ENCODE peak calls at places on chromosomes 2 and 18, in six cellular contexts. A, I, Q, P, H and T are unnamed samples.

GRCh38 chr2:163011035-163011434 is 172.5 kb upstream of the KCNH7 start:
- DNase-seq in A (no peak), I (no peak), Q (no peak), P (no peak), H (no peak), T (no peak)

GRCh38 chr2:220198911-220199310 is 571.5 kb downstream of the SLC4A3 start:
- DNase-seq in A (no peak), I (no peak), Q (no peak), P (peak; percentile 83), H (no peak), T (no peak)

GRCh38 chr2:240642806-240643092 is 17.5 kb downstream of the GPR35 start:
- DNase-seq in A (no peak), I (no peak), Q (no peak), P (no peak), H (no peak), T (no peak)

GRCh38 chr18:62672600-62672999 is 42.7 kb upstream of the PHLPP1 start:
- DNase-seq in A (no peak), I (no peak), Q (no peak), P (peak; percentile 39), H (no peak), T (no peak)

GRCh38 chr2:116952254-116952653 is 862.2 kb upstream of the DDX18 start:
- DNase-seq in A (no peak), I (no peak), Q (no peak), P (peak; percentile 52), H (no peak), T (no peak)

GRCh38 chr18:25467226-25468065 is 115.5 kb upstream of the ZNF521 start:
- DNase-seq in A (no peak), I (peak; percentile 4), Q (no peak), P (no peak), H (no peak), T (no peak)

GRCh38 chr2:199163901-199164300 is 293.8 kb downstream of the SATB2 start:
- DNase-seq in A (no peak), I (no peak), Q (no peak), P (no peak), H (no peak), T (no peak)

GRCh38 chr2:26008851-26009566 is 24.9 kb upstream of the RAB10 start:
- DNase-seq in A (peak; percentile 32), I (no peak), Q (peak; percentile 82), P (peak; percentile 95), H (no peak), T (no peak)

GRCh38 chr2:200127852-200128251 is 172.5 kb downstream of the MAIP1 start:
- DNase-seq in A (no peak), I (no peak), Q (no peak), P (no peak), H (no peak), T (no peak)

GRCh38 chr2:17672583-17673317 is 80.9 kb downstream of the SMC6 start:
- DNase-seq in A (peak; percentile 13), I (no peak), Q (no peak), P (peak; percentile 69), H (no peak), T (no peak)

GRCh38 chr2:222561817-222562424 is 94.0 kb downstream of the FARSB start:
- DNase-seq in A (peak; percentile 67), I (peak; percentile 78), Q (no peak), P (peak; percentile 59), H (peak; percentile 43), T (no peak)

GRCh38 chr2:158091647-158092046 is 10.0 kb upstream of the UPP2 start:
- DNase-seq in A (no peak), I (no peak), Q (no peak), P (no peak), H (no peak), T (no peak)

GRCh38 chr2:182980115-182980514 is 58.1 kb downstream of the NCKAP1 start:
- DNase-seq in A (peak; percentile 49), I (peak; percentile 9), Q (no peak), P (peak; percentile 69), H (no peak), T (peak; percentile 11)

GRCh38 chr2:46157072-46157965 is 139.9 kb upstream of the EPAS1 start:
- DNase-seq in A (no peak), I (no peak), Q (no peak), P (no peak), H (no peak), T (no peak)

GRCh38 chr2:200765139-200765951 is 46.4 kb upstream of the BZW1 start:
- DNase-seq in A (peak; percentile 4), I (no peak), Q (no peak), P (peak; percentile 95), H (peak; percentile 91), T (no peak)

GRCh38 chr2:137252934-137253333 is 487.6 kb downstream of the THSD7B start:
- DNase-seq in A (no peak), I (no peak), Q (no peak), P (peak; percentile 81), H (no peak), T (no peak)

GRCh38 chr2:133838642-133839370 is 270.5 kb upstream of the NCKAP5 start:
- DNase-seq in A (no peak), I (no peak), Q (no peak), P (no peak), H (no peak), T (no peak)

GRCh38 chr2:133841905-133842304 is 273.6 kb upstream of the NCKAP5 start:
- DNase-seq in A (no peak), I (no peak), Q (no peak), P (peak; percentile 97), H (no peak), T (no peak)

GRCh38 chr2:133839677-133840076 is 271.4 kb upstream of the NCKAP5 start:
- DNase-seq in A (no peak), I (no peak), Q (no peak), P (no peak), H (no peak), T (no peak)

GRCh38 chr2:133843091-133843490 is 274.8 kb upstream of the NCKAP5 start:
- DNase-seq in A (no peak), I (no peak), Q (no peak), P (no peak), H (no peak), T (no peak)

GRCh38 chr2:133840761-133841160 is 272.5 kb upstream of the NCKAP5 start:
- DNase-seq in A (no peak), I (no peak), Q (no peak), P (no peak), H (no peak), T (no peak)
- H3K27ac ChIP-seq in A (no peak overlapping the region), I (no peak overlapping the region), Q (no peak overlapping the region), P (peak overlapping the region; percentile 96), H (no peak overlapping the region), T (no peak overlapping the region)

GRCh38 chr2:96305091-96305978 is at the start of gene SNRNP200:
- DNase-seq in A (peak; percentile 94), I (peak; percentile 80), Q (peak; percentile 92), P (peak; percentile 89), H (no peak), T (peak; percentile 92)

GRCh38 chr2:96305979-96306308 is 598 bp upstream of the SNRNP200 start:
- DNase-seq in A (no peak), I (no peak), Q (no peak), P (no peak), H (no peak), T (no peak)

GRCh38 chr2:96306370-96306769 is 1.0 kb upstream of the SNRNP200 start:
- DNase-seq in A (no peak), I (no peak), Q (no peak), P (no peak), H (no peak), T (no peak)

GRCh38 chr2:96304606-96305005 is 740 bp downstream of the SNRNP200 start:
- DNase-seq in A (no peak), I (no peak), Q (no peak), P (no peak), H (no peak), T (no peak)

GRCh38 chr2:96308248-96308647 is 2.9 kb upstream of the SNRNP200 start:
- DNase-seq in A (no peak), I (no peak), Q (no peak), P (no peak), H (no peak), T (no peak)
- H3K27ac ChIP-seq in A (no peak overlapping the region), I (no peak overlapping the region), Q (no peak overlapping the region), P (no peak overlapping the region), H (no peak overlapping the region), T (no peak overlapping the region)

GRCh38 chr2:235264121-235264493 is 229.7 kb upstream of the AGAP1 start:
- DNase-seq in A (no peak), I (no peak), Q (no peak), P (peak; percentile 29), H (no peak), T (no peak)

GRCh38 chr2:235265348-235265965 is 228.4 kb upstream of the AGAP1 start:
- DNase-seq in A (no peak), I (no peak), Q (no peak), P (no peak), H (no peak), T (no peak)

GRCh38 chr2:235264512-235264911 is 229.3 kb upstream of the AGAP1 start:
- DNase-seq in A (no peak), I (no peak), Q (no peak), P (no peak), H (no peak), T (no peak)

GRCh38 chr2:235262750-235263149 is 231.1 kb upstream of the AGAP1 start:
- DNase-seq in A (no peak), I (no peak), Q (no peak), P (no peak), H (no peak), T (no peak)

GRCh38 chr2:235263205-235264120 is 230.4 kb upstream of the AGAP1 start:
- DNase-seq in A (no peak), I (no peak), Q (peak; percentile 53), P (peak; percentile 84), H (peak; percentile 52), T (no peak)
- H3K27ac ChIP-seq in A (no peak overlapping the region), I (no peak overlapping the region), Q (no peak overlapping the region), P (peak overlapping the region; percentile 45), H (peak overlapping the region; percentile 34), T (no peak overlapping the region)

GRCh38 chr2:177251165-177251542 is 13.4 kb downstream of the NFE2L2 start:
- DNase-seq in A (no peak), I (no peak), Q (no peak), P (no peak), H (no peak), T (no peak)

GRCh38 chr2:177253704-177254103 is 10.8 kb downstream of the NFE2L2 start:
- DNase-seq in A (no peak), I (no peak), Q (no peak), P (no peak), H (no peak), T (no peak)

GRCh38 chr2:177255227-177255601 is 9.3 kb downstream of the NFE2L2 start:
- DNase-seq in A (no peak), I (no peak), Q (no peak), P (no peak), H (no peak), T (no peak)

GRCh38 chr2:177254433-177255226 is 9.9 kb downstream of the NFE2L2 start:
- DNase-seq in A (no peak), I (peak; percentile 39), Q (peak; percentile 57), P (no peak), H (no peak), T (no peak)

DNA sequence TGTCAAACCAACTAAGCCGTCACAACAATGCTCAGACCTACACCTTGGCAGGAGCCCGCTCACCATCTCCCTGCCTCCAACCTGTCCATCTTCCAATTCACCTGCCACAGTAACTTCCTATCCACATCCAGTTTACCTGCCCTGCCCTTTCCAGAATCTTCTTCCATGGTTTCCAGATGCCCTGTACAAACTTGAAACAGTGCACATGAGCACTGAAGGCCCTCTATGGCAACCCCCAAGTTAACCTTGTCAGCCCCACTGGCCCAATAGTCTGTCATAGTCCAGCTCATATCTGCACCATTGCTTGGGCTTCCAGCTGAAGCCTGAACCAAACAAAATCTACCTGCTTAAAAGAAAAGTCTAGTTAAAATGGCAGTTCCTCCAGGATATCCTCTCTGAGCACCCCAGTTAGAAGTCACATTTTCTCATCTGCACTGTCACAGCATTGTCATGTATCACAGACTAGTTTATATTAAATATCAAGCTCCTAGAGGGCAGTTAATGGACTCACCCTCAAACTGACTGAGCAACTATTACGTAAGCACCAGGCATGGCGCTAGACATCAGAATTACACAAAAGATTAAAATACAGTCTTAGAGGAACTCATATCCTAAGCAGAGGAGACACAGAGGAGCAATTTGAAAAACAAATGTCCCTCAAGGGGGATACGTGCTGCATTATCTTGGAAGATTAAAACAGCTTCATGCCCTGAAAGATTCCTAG is 11.6 kb downstream of the NFE2L2 start:
- DNase-seq in A (peak; percentile 38), I (no peak), Q (no peak), P (no peak), H (no peak), T (no peak)
- H3K27ac ChIP-seq in A (peak overlapping the region; percentile 80), I (no peak overlapping the region), Q (peak overlapping the region; percentile 68), P (no peak overlapping the region), H (peak overlapping the region; percentile 80), T (peak overlapping the region; percentile 63)